ENCODE peak calls at places on chromosome 18, in ten cellular contexts. L is GM12892, Q is HepG2, D is stomach, M is prostate gland, Z is suprapubic skin, U is HCT116, O is SK-N-SH, V is transverse colon, G is spleen. F is an unnamed sample.

GRCh38 chr18:2656237-2657042 is 914 bp downstream of the SMCHD1 start:
- DNase-seq in L (no peak), Q (peak; percentile 15), D (peak; percentile 55), M (peak; percentile 48), Z (peak; percentile 81), U (no peak), O (peak; percentile 72), V (peak; percentile 65), G (peak; percentile 93), F (peak; percentile 37)

GRCh38 chr18:67599277-67599676 is 82.8 kb upstream of the DSEL start:
- DNase-seq in L (no peak), Q (no peak), D (no peak), M (no peak), Z (no peak), U (no peak), O (peak; percentile 57), V (no peak), G (no peak), F (no peak)

GRCh38 chr18:48956378-48956777 is 5.6 kb upstream of the SMAD7 start:
- DNase-seq in L (no peak), Q (no peak), D (no peak), M (no peak), Z (no peak), U (no peak), O (no peak), V (no peak), G (no peak), F (no peak)

GRCh38 chr18:7684966-7685365 is 117.8 kb downstream of the PTPRM start:
- DNase-seq in L (no peak), Q (no peak), D (no peak), M (no peak), Z (no peak), U (no peak), O (no peak), V (no peak), G (no peak), F (no peak)

GRCh38 chr18:78999939-79000338 is 20.3 kb downstream of the SALL3 start:
- DNase-seq in L (no peak), Q (no peak), D (no peak), M (peak; percentile 87), Z (no peak), U (peak; percentile 29), O (no peak), V (no peak), G (no peak), F (no peak)

GRCh38 chr18:12321331-12321730 is 13.3 kb downstream of the TUBB6 start:
- DNase-seq in L (no peak), Q (no peak), D (no peak), M (no peak), Z (peak; percentile 7), U (no peak), O (no peak), V (no peak), G (no peak), F (no peak)

GRCh38 chr18:61876899-61877298 is 15.9 kb downstream of the RNF152 start:
- DNase-seq in L (no peak), Q (peak; percentile 44), D (no peak), M (no peak), Z (no peak), U (no peak), O (no peak), V (no peak), G (no peak), F (no peak)

GRCh38 chr18:48053881-48054586 is 123.6 kb upstream of the SMAD2 start:
- DNase-seq in L (no peak), Q (no peak), D (no peak), M (no peak), Z (no peak), U (no peak), O (peak; percentile 60), V (peak; percentile 52), G (peak; percentile 58), F (no peak)

GRCh38 chr18:53790817-53791216 is 433.7 kb downstream of the MBD2 start:
- DNase-seq in L (no peak), Q (no peak), D (no peak), M (no peak), Z (no peak), U (no peak), O (no peak), V (no peak), G (no peak), F (no peak)

GRCh38 chr18:43486462-43486861 is 209.2 kb upstream of the SYT4 start:
- DNase-seq in L (no peak), Q (no peak), D (peak; percentile 37), M (no peak), Z (no peak), U (peak; percentile 1), O (no peak), V (no peak), G (no peak), F (no peak)

GRCh38 chr18:10374195-10374594 is 80.2 kb upstream of the APCDD1 start:
- DNase-seq in L (no peak), Q (no peak), D (no peak), M (no peak), Z (no peak), U (no peak), O (no peak), V (no peak), G (no peak), F (no peak)

GRCh38 chr18:10371165-10371564 is 83.3 kb upstream of the APCDD1 start:
- DNase-seq in L (no peak), Q (no peak), D (no peak), M (no peak), Z (no peak), U (no peak), O (no peak), V (no peak), G (no peak), F (no peak)

GRCh38 chr18:10368456-10369453 is 85.7 kb upstream of the APCDD1 start:
- DNase-seq in L (no peak), Q (no peak), D (no peak), M (no peak), Z (no peak), U (no peak), O (no peak), V (no peak), G (no peak), F (no peak)

GRCh38 chr18:10367846-10368245 is 86.6 kb upstream of the APCDD1 start:
- DNase-seq in L (no peak), Q (no peak), D (no peak), M (no peak), Z (no peak), U (no peak), O (no peak), V (no peak), G (no peak), F (no peak)

GRCh38 chr18:10370716-10371115 is 83.7 kb upstream of the APCDD1 start:
- DNase-seq in L (no peak), Q (no peak), D (no peak), M (no peak), Z (no peak), U (no peak), O (peak; percentile 27), V (no peak), G (no peak), F (no peak)
- TF ChIP-seq POLR2AphosphoS5 in L (no peak), Q (no peak), D (no peak), M (no peak), Z (no peak), U (no peak), O (no peak), V (no peak), G (no peak), F (no peak)

DNA sequence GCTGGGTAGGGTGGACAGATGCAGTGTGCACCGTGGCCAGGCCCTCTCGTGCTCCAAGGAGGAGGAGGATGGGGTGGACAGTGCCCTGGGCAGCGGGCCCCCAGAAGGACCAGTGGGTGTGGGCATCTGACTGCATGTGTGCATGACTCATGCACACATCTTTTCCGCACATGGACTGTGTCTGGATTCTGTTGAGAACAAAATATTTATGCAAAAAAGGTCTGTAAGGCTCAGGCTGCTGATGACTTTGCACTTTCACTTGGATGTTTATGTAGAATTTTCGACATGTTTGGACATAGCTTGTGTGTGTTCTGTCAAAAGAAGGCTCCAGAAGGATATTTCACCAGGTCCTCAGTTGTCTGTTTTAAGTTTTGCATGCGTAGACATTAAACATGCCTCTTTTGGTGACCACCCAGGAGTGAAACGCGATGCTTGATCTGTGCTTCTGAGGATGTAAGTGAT is 45.6 kb downstream of the MTCL1 start:
- DNase-seq in L (no peak), Q (no peak), D (no peak), M (no peak), Z (no peak), U (no peak), O (peak; percentile 38), V (peak; percentile 35), G (no peak), F (no peak)
- TF ChIP-seq POLR2AphosphoS5 in L (no peak), Q (no peak), D (peak; percentile 78), M (no peak), Z (no peak), U (no peak), O (no peak), V (peak; percentile 88), G (no peak), F (no peak)

DNA sequence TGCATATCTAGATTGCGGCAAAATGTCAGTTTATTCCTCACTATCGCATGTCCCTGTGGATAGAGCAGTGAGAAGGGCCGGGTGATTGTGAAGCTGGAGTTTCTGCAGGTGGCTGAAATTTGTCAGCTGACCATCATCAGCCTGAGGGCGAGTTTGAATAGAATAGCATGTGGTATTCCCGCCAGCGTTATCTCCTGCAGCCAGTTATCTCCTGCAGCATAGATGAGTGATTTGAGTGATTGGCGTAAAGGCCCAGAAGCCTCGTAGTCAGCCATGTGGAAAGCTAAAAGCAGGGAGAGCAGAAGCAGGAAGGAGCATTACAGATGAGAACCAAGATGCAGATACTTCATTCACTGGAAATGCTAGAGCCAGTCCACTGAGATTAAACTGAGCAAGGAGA is 65.5 kb downstream of the CABLES1 start:
- DNase-seq in L (no peak), Q (no peak), D (no peak), M (no peak), Z (no peak), U (no peak), O (peak; percentile 80), V (no peak), G (no peak), F (no peak)
- TF ChIP-seq POLR2AphosphoS5 in L (no peak), Q (no peak), D (no peak), M (no peak), Z (no peak), U (no peak), O (peak; percentile 27), V (no peak), G (no peak), F (no peak)

GRCh38 chr18:13338318-13338717 is 119.8 kb downstream of the LDLRAD4 start:
- DNase-seq in L (no peak), Q (peak; percentile 88), D (no peak), M (no peak), Z (no peak), U (no peak), O (no peak), V (no peak), G (no peak), F (no peak)
- TF ChIP-seq POLR2AphosphoS5 in L (no peak), Q (no peak), D (no peak), M (no peak), Z (no peak), U (no peak), O (no peak), V (no peak), G (no peak), F (no peak)

DNA sequence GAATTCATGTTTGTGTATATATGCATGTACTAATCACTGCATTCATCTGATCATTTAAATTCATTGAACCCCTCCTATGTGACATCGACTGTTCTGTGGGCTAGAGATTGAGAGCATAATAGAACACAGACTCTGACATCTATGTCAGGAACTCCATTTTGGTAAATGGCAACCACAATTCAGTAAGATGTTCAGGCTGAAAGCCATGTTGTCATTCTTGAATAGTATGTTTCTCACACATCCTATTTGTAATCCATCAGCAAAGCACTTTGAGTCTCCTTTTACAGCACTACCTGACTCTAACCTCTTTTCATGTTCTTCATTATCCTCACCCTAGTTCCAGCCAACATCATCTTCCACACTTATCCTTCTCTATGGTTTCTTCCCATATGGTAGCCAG is 413.8 kb upstream of the MEX3C start:
- DNase-seq in L (no peak), Q (no peak), D (no peak), M (no peak), Z (no peak), U (no peak), O (no peak), V (no peak), G (no peak), F (no peak)
- TF ChIP-seq POLR2AphosphoS5 in L (no peak), Q (no peak), D (no peak), M (no peak), Z (no peak), U (no peak), O (no peak), V (no peak), G (no peak), F (no peak)